ENCODE peak calls at places on chromosomes 3 and 15, in eight cellular contexts. One of them, this sample, is unnamed.

GRCh38 chr3:72018339-72018984 is 233.5 kb upstream of the PROK2 start:
- DNase-seq in M059J: peak; percentile 20
- DNase-seq in myocyte: peak; percentile 56
- DNase-seq in SK-MEL-5: no peak
- DNase-seq in GM03348: peak; percentile 28
- DNase-seq in sigmoid colon: no peak
- DNase-seq in nucleus accumbens: no peak
- DNase-seq in T-helper 17 cell: no peak
- DNase-seq in this sample: no peak

GRCh38 chr3:36992806-36993325 is at the start of gene EPM2AIP1:
- DNase-seq in T-helper 17 cell: peak; percentile 82
- DNase-seq in GM03348: peak; percentile 98
- DNase-seq in myocyte: no peak
- DNase-seq in M059J: no peak
- DNase-seq in nucleus accumbens: no peak
- DNase-seq in SK-MEL-5: no peak
- DNase-seq in sigmoid colon: peak; percentile 100
- DNase-seq in this sample: peak; percentile 79

GRCh38 chr3:144859057-144859626 is 887.5 kb downstream of the DIPK2A start:
- DNase-seq in nucleus accumbens: no peak
- DNase-seq in GM03348: no peak
- DNase-seq in M059J: no peak
- DNase-seq in SK-MEL-5: no peak
- DNase-seq in T-helper 17 cell: no peak
- DNase-seq in myocyte: no peak
- DNase-seq in sigmoid colon: no peak
- DNase-seq in this sample: no peak

GRCh38 chr3:40196966-40197365 is 112.5 kb upstream of the EIF1B start:
- DNase-seq in SK-MEL-5: no peak
- DNase-seq in myocyte: no peak
- DNase-seq in GM03348: no peak
- DNase-seq in nucleus accumbens: no peak
- DNase-seq in M059J: no peak
- DNase-seq in T-helper 17 cell: no peak
- DNase-seq in sigmoid colon: no peak
- DNase-seq in this sample: no peak

GRCh38 chr15:78167227-78167888 is 18.2 kb downstream of the IDH3A start:
- DNase-seq in GM03348: no peak
- DNase-seq in T-helper 17 cell: no peak
- DNase-seq in M059J: no peak
- DNase-seq in SK-MEL-5: no peak
- DNase-seq in sigmoid colon: no peak
- DNase-seq in nucleus accumbens: no peak
- DNase-seq in myocyte: no peak
- DNase-seq in this sample: no peak

GRCh38 chr3:39671600-39671999 is 137.8 kb upstream of the MYRIP start:
- DNase-seq in GM03348: no peak
- DNase-seq in M059J: no peak
- DNase-seq in T-helper 17 cell: no peak
- DNase-seq in sigmoid colon: no peak
- DNase-seq in myocyte: no peak
- DNase-seq in SK-MEL-5: no peak
- DNase-seq in nucleus accumbens: no peak
- DNase-seq in this sample: no peak

GRCh38 chr3:67005974-67006373 is 7.9 kb downstream of the KBTBD8 start:
- DNase-seq in myocyte: no peak
- DNase-seq in nucleus accumbens: no peak
- DNase-seq in SK-MEL-5: no peak
- DNase-seq in sigmoid colon: no peak
- DNase-seq in M059J: no peak
- DNase-seq in GM03348: no peak
- DNase-seq in T-helper 17 cell: no peak
- DNase-seq in this sample: no peak

GRCh38 chr15:75891895-75892294 is 11.8 kb upstream of the FBXO22 start:
- DNase-seq in sigmoid colon: no peak
- DNase-seq in SK-MEL-5: peak; percentile 78
- DNase-seq in M059J: peak; percentile 79
- DNase-seq in nucleus accumbens: no peak
- DNase-seq in GM03348: peak; percentile 69
- DNase-seq in T-helper 17 cell: no peak
- DNase-seq in myocyte: peak; percentile 91
- DNase-seq in this sample: no peak

GRCh38 chr3:27483117-27484001 is 825 bp downstream of the SLC4A7 start:
- DNase-seq in T-helper 17 cell: peak; percentile 27
- DNase-seq in nucleus accumbens: peak; percentile 10
- DNase-seq in sigmoid colon: peak; percentile 85
- DNase-seq in M059J: peak; percentile 77
- DNase-seq in GM03348: peak; percentile 61
- DNase-seq in SK-MEL-5: peak; percentile 52
- DNase-seq in myocyte: peak; percentile 76
- DNase-seq in this sample: peak; percentile 45

GRCh38 chr3:27354588-27355203 is 14.5 kb downstream of the NEK10 start:
- DNase-seq in myocyte: no peak
- DNase-seq in GM03348: no peak
- DNase-seq in SK-MEL-5: no peak
- DNase-seq in sigmoid colon: no peak
- DNase-seq in M059J: no peak
- DNase-seq in T-helper 17 cell: no peak
- DNase-seq in nucleus accumbens: no peak
- DNase-seq in this sample: no peak

GRCh38 chr3:12601072-12601471 is 44.2 kb downstream of the MKRN2 start:
- DNase-seq in M059J: no peak
- DNase-seq in sigmoid colon: no peak
- DNase-seq in T-helper 17 cell: no peak
- DNase-seq in GM03348: peak; percentile 19
- DNase-seq in nucleus accumbens: no peak
- DNase-seq in myocyte: no peak
- DNase-seq in SK-MEL-5: peak; percentile 22
- DNase-seq in this sample: no peak

GRCh38 chr3:129490273-129490675 is 38.2 kb upstream of the RHO start:
- DNase-seq in T-helper 17 cell: peak; percentile 21
- DNase-seq in sigmoid colon: peak; percentile 94
- DNase-seq in SK-MEL-5: peak; percentile 95
- DNase-seq in myocyte: peak; percentile 90
- DNase-seq in M059J: peak; percentile 89
- DNase-seq in nucleus accumbens: peak; percentile 32
- DNase-seq in GM03348: peak; percentile 93
- DNase-seq in this sample: peak; percentile 76

GRCh38 chr15:31391687-31392671 is 65.3 kb downstream of the KLF13 start:
- DNase-seq in sigmoid colon: peak; percentile 94
- DNase-seq in GM03348: peak; percentile 93
- DNase-seq in nucleus accumbens: no peak
- DNase-seq in T-helper 17 cell: peak; percentile 75
- DNase-seq in myocyte: peak; percentile 48
- DNase-seq in SK-MEL-5: peak; percentile 30
- DNase-seq in M059J: peak; percentile 59
- DNase-seq in this sample: peak; percentile 71

GRCh38 chr3:146117406-146118285 is 43.3 kb downstream of the PLOD2 start:
- DNase-seq in myocyte: peak; percentile 38
- DNase-seq in nucleus accumbens: no peak
- DNase-seq in SK-MEL-5: no peak
- DNase-seq in GM03348: peak; percentile 21
- DNase-seq in T-helper 17 cell: no peak
- DNase-seq in M059J: peak; percentile 93
- DNase-seq in sigmoid colon: no peak
- DNase-seq in this sample: no peak

GRCh38 chr3:61582846-61583245 is 21.5 kb downstream of the PTPRG start:
- DNase-seq in sigmoid colon: no peak
- DNase-seq in SK-MEL-5: no peak
- DNase-seq in T-helper 17 cell: no peak
- DNase-seq in M059J: no peak
- DNase-seq in GM03348: no peak
- DNase-seq in nucleus accumbens: no peak
- DNase-seq in myocyte: no peak
- DNase-seq in this sample: no peak